ENCODE peak calls at places on chromosome 15, in ten cellular contexts. One of them, this sample, is unnamed.

GRCh38 chr15:47351501-47351900 is 365.8 kb upstream of the SEMA6D start:
- DNase-seq in effector memory CD8-positive, alpha-beta T cell: no peak
- DNase-seq in GOT3: no peak
- DNase-seq in right cardiac atrium: no peak
- DNase-seq in hypothalamus: no peak
- DNase-seq in ureter: no peak
- DNase-seq in T follicular helper cell: no peak
- DNase-seq in hepatic stellate cell: no peak
- DNase-seq in Karpas-422: no peak
- DNase-seq in pons: no peak
- DNase-seq in this sample: no peak

GRCh38 chr15:82952156-82953081 is at the start of gene HOMER2:
- DNase-seq in effector memory CD8-positive, alpha-beta T cell: no peak
- DNase-seq in GOT3: no peak
- DNase-seq in right cardiac atrium: peak; percentile 77
- DNase-seq in hypothalamus: no peak
- DNase-seq in ureter: no peak
- DNase-seq in T follicular helper cell: no peak
- DNase-seq in hepatic stellate cell: no peak
- DNase-seq in Karpas-422: no peak
- DNase-seq in pons: no peak
- DNase-seq in this sample: peak; percentile 87

GRCh38 chr15:45157974-45158373 is 28.2 kb downstream of the DUOX1 start:
- DNase-seq in effector memory CD8-positive, alpha-beta T cell: no peak
- DNase-seq in GOT3: peak; percentile 22
- DNase-seq in right cardiac atrium: no peak
- DNase-seq in hypothalamus: no peak
- DNase-seq in ureter: no peak
- DNase-seq in T follicular helper cell: no peak
- DNase-seq in hepatic stellate cell: peak; percentile 47
- DNase-seq in Karpas-422: no peak
- DNase-seq in pons: peak; percentile 89
- DNase-seq in this sample: peak; percentile 97

GRCh38 chr15:71136159-71137137 is 21.2 kb downstream of the THSD4 start:
- DNase-seq in effector memory CD8-positive, alpha-beta T cell: no peak
- DNase-seq in GOT3: no peak
- DNase-seq in right cardiac atrium: no peak
- DNase-seq in hypothalamus: no peak
- DNase-seq in ureter: no peak
- DNase-seq in T follicular helper cell: no peak
- DNase-seq in hepatic stellate cell: peak; percentile 81
- DNase-seq in Karpas-422: no peak
- DNase-seq in pons: no peak
- DNase-seq in this sample: no peak

GRCh38 chr15:82647835-82648256 is 683 bp upstream of the CPEB1 start:
- DNase-seq in effector memory CD8-positive, alpha-beta T cell: no peak
- DNase-seq in GOT3: no peak
- DNase-seq in right cardiac atrium: peak; percentile 66
- DNase-seq in hypothalamus: no peak
- DNase-seq in ureter: no peak
- DNase-seq in T follicular helper cell: no peak
- DNase-seq in hepatic stellate cell: no peak
- DNase-seq in Karpas-422: no peak
- DNase-seq in pons: no peak
- DNase-seq in this sample: no peak

GRCh38 chr15:71302861-71303410 is 187.7 kb downstream of the THSD4 start:
- DNase-seq in effector memory CD8-positive, alpha-beta T cell: no peak
- DNase-seq in GOT3: no peak
- DNase-seq in right cardiac atrium: no peak
- DNase-seq in hypothalamus: no peak
- DNase-seq in ureter: no peak
- DNase-seq in T follicular helper cell: no peak
- DNase-seq in hepatic stellate cell: no peak
- DNase-seq in Karpas-422: peak; percentile 16
- DNase-seq in pons: no peak
- DNase-seq in this sample: no peak

GRCh38 chr15:83206387-83206970 is 1.1 kb downstream of the HDGFL3 start:
- DNase-seq in effector memory CD8-positive, alpha-beta T cell: no peak
- DNase-seq in GOT3: no peak
- DNase-seq in right cardiac atrium: no peak
- DNase-seq in hypothalamus: no peak
- DNase-seq in ureter: no peak
- DNase-seq in T follicular helper cell: no peak
- DNase-seq in hepatic stellate cell: peak; percentile 29
- DNase-seq in Karpas-422: no peak
- DNase-seq in pons: peak; percentile 18
- DNase-seq in this sample: no peak

GRCh38 chr15:32706704-32707103 is 11.1 kb upstream of the GREM1 start:
- DNase-seq in effector memory CD8-positive, alpha-beta T cell: no peak
- DNase-seq in GOT3: no peak
- DNase-seq in right cardiac atrium: no peak
- DNase-seq in hypothalamus: no peak
- DNase-seq in ureter: no peak
- DNase-seq in T follicular helper cell: no peak
- DNase-seq in hepatic stellate cell: peak; percentile 82
- DNase-seq in Karpas-422: no peak
- DNase-seq in pons: no peak
- DNase-seq in this sample: peak; percentile 93

GRCh38 chr15:70863450-70864218 is 9.7 kb upstream of the LARP6 start:
- DNase-seq in effector memory CD8-positive, alpha-beta T cell: no peak
- DNase-seq in GOT3: no peak
- DNase-seq in right cardiac atrium: no peak
- DNase-seq in hypothalamus: no peak
- DNase-seq in ureter: no peak
- DNase-seq in T follicular helper cell: no peak
- DNase-seq in hepatic stellate cell: peak; percentile 86
- DNase-seq in Karpas-422: no peak
- DNase-seq in pons: peak; percentile 99
- DNase-seq in this sample: peak; percentile 96

GRCh38 chr15:46091860-46092450 is 457.1 kb downstream of the SQOR start:
- DNase-seq in effector memory CD8-positive, alpha-beta T cell: no peak
- DNase-seq in GOT3: no peak
- DNase-seq in right cardiac atrium: no peak
- DNase-seq in hypothalamus: no peak
- DNase-seq in ureter: no peak
- DNase-seq in T follicular helper cell: no peak
- DNase-seq in hepatic stellate cell: peak; percentile 4
- DNase-seq in Karpas-422: peak; percentile 78
- DNase-seq in pons: peak; percentile 49
- DNase-seq in this sample: peak; percentile 81

GRCh38 chr15:67831363-67831762 is 6.1 kb downstream of the SKOR1 start:
- DNase-seq in effector memory CD8-positive, alpha-beta T cell: no peak
- DNase-seq in GOT3: no peak
- DNase-seq in right cardiac atrium: no peak
- DNase-seq in hypothalamus: no peak
- DNase-seq in ureter: no peak
- DNase-seq in T follicular helper cell: no peak
- DNase-seq in hepatic stellate cell: no peak
- DNase-seq in Karpas-422: no peak
- DNase-seq in pons: no peak
- DNase-seq in this sample: peak; percentile 79

GRCh38 chr15:80710635-80711553 is 15.8 kb downstream of the ABHD17C start:
- DNase-seq in effector memory CD8-positive, alpha-beta T cell: no peak
- DNase-seq in GOT3: no peak
- DNase-seq in right cardiac atrium: no peak
- DNase-seq in hypothalamus: no peak
- DNase-seq in ureter: no peak
- DNase-seq in T follicular helper cell: no peak
- DNase-seq in hepatic stellate cell: peak; percentile 34
- DNase-seq in Karpas-422: no peak
- DNase-seq in pons: no peak
- DNase-seq in this sample: peak; percentile 74

GRCh38 chr15:35603298-35603697 is 57.3 kb upstream of the DPH6 start:
- DNase-seq in effector memory CD8-positive, alpha-beta T cell: no peak
- DNase-seq in GOT3: no peak
- DNase-seq in right cardiac atrium: no peak
- DNase-seq in hypothalamus: no peak
- DNase-seq in ureter: no peak
- DNase-seq in T follicular helper cell: no peak
- DNase-seq in hepatic stellate cell: no peak
- DNase-seq in Karpas-422: no peak
- DNase-seq in pons: no peak
- DNase-seq in this sample: peak; percentile 32

GRCh38 chr15:66498501-66499386 is 1.2 kb upstream of the SNAPC5 start:
- DNase-seq in effector memory CD8-positive, alpha-beta T cell: no peak
- DNase-seq in GOT3: no peak
- DNase-seq in right cardiac atrium: no peak
- DNase-seq in hypothalamus: no peak
- DNase-seq in ureter: no peak
- DNase-seq in T follicular helper cell: no peak
- DNase-seq in hepatic stellate cell: no peak
- DNase-seq in Karpas-422: peak; percentile 76
- DNase-seq in pons: peak; percentile 32
- DNase-seq in this sample: no peak

GRCh38 chr15:37824717-37825382 is 109.6 kb upstream of the TMCO5A start:
- DNase-seq in effector memory CD8-positive, alpha-beta T cell: no peak
- DNase-seq in GOT3: peak; percentile 3
- DNase-seq in right cardiac atrium: no peak
- DNase-seq in hypothalamus: no peak
- DNase-seq in ureter: no peak
- DNase-seq in T follicular helper cell: no peak
- DNase-seq in hepatic stellate cell: peak; percentile 78
- DNase-seq in Karpas-422: no peak
- DNase-seq in pons: peak; percentile 7
- DNase-seq in this sample: peak; percentile 89

GRCh38 chr15:33244471-33244870 is 50.0 kb upstream of the FMN1 start:
- DNase-seq in effector memory CD8-positive, alpha-beta T cell: no peak
- DNase-seq in GOT3: no peak
- DNase-seq in right cardiac atrium: no peak
- DNase-seq in hypothalamus: no peak
- DNase-seq in ureter: no peak
- DNase-seq in T follicular helper cell: no peak
- DNase-seq in hepatic stellate cell: no peak
- DNase-seq in Karpas-422: no peak
- DNase-seq in pons: no peak
- DNase-seq in this sample: no peak

GRCh38 chr15:39461536-39462140 is 119.2 kb upstream of the THBS1 start:
- DNase-seq in effector memory CD8-positive, alpha-beta T cell: no peak
- DNase-seq in GOT3: no peak
- DNase-seq in right cardiac atrium: peak; percentile 84
- DNase-seq in hypothalamus: no peak
- DNase-seq in ureter: no peak
- DNase-seq in T follicular helper cell: no peak
- DNase-seq in hepatic stellate cell: no peak
- DNase-seq in Karpas-422: no peak
- DNase-seq in pons: no peak
- DNase-seq in this sample: no peak